ENCODE peak calls at places on chromosomes 7 and 10, in nine cellular contexts. Y is prostate gland, W is Karpas-422, U is A549, H is GF-D8, J is T-helper 2 cell, K is T-cell, E is NCI-H1694, D is hippocampal formation. A is an unnamed sample.
A peak's percentile ranks its signal among the peaks of the same experiment; 100 is the strongest.

GRCh38 chr7:135277161-135277560 is 43.5 kb downstream of the STRA8 start:
- DNase-seq in Y (no peak), W (no peak), U (no peak), H (no peak), J (no peak), K (no peak), E (no peak), D (no peak), A (no peak)

GRCh38 chr7:79176859-79177477 is 276.5 kb downstream of the MAGI2 start:
- DNase-seq in Y (peak; percentile 7), W (peak; percentile 67), U (peak; percentile 55), H (peak; percentile 4), J (peak; percentile 22), K (no peak), E (peak; percentile 34), D (peak; percentile 85), A (peak; percentile 34)

GRCh38 chr10:21715531-21716195 is 181.6 kb downstream of the MLLT10 start:
- DNase-seq in Y (no peak), W (no peak), U (no peak), H (no peak), J (no peak), K (no peak), E (no peak), D (no peak), A (no peak)

GRCh38 chr10:102262744-102263370 is 17.5 kb downstream of the GBF1 start:
- DNase-seq in Y (no peak), W (no peak), U (no peak), H (no peak), J (no peak), K (no peak), E (no peak), D (no peak), A (no peak)

GRCh38 chr10:132164801-132165278 is 21.9 kb upstream of the DPYSL4 start:
- DNase-seq in Y (no peak), W (no peak), U (no peak), H (no peak), J (no peak), K (no peak), E (no peak), D (no peak), A (no peak)

GRCh38 chr7:93836111-93836510 is 54.4 kb downstream of the TFPI2 start:
- DNase-seq in Y (no peak), W (no peak), U (no peak), H (no peak), J (no peak), K (no peak), E (no peak), D (no peak), A (no peak)

GRCh38 chr10:62844280-62845011 is 28.3 kb upstream of the EGR2 start:
- DNase-seq in Y (no peak), W (no peak), U (no peak), H (no peak), J (no peak), K (no peak), E (no peak), D (no peak), A (no peak)

GRCh38 chr10:116477989-116478615 is 50.5 kb downstream of the PNLIPRP3 start:
- DNase-seq in Y (no peak), W (no peak), U (no peak), H (no peak), J (no peak), K (no peak), E (no peak), D (no peak), A (no peak)

GRCh38 chr7:50661345-50662058 is 96.3 kb upstream of the DDC start:
- DNase-seq in Y (no peak), W (peak; percentile 43), U (no peak), H (peak; percentile 57), J (peak; percentile 86), K (no peak), E (no peak), D (no peak), A (no peak)

GRCh38 chr7:7569113-7569527 is 2.4 kb downstream of the MIOS start:
- DNase-seq in Y (no peak), W (peak; percentile 90), U (no peak), H (peak; percentile 27), J (peak; percentile 73), K (peak; percentile 30), E (no peak), D (no peak), A (peak; percentile 46)

GRCh38 chr10:23345861-23346260 is 1.3 kb upstream of the C10orf67 start:
- DNase-seq in Y (no peak), W (no peak), U (peak; percentile 5), H (no peak), J (no peak), K (no peak), E (no peak), D (peak; percentile 34), A (no peak)

GRCh38 chr7:157875230-157876179 is 538.7 kb downstream of the DNAJB6 start:
- DNase-seq in Y (no peak), W (peak; percentile 72), U (peak; percentile 38), H (peak; percentile 11), J (peak; percentile 87), K (peak; percentile 62), E (peak; percentile 1), D (no peak), A (peak; percentile 54)

GRCh38 chr10:102678842-102679289 is 34.6 kb downstream of the TRIM8 start:
- DNase-seq in Y (peak; percentile 49), W (peak; percentile 77), U (peak; percentile 50), H (peak; percentile 7), J (no peak), K (no peak), E (no peak), D (peak; percentile 60), A (peak; percentile 56)

GRCh38 chr7:48147078-48147591 is 24.1 kb upstream of the ABCA13 start:
- DNase-seq in Y (no peak), W (no peak), U (no peak), H (no peak), J (no peak), K (no peak), E (no peak), D (no peak), A (no peak)

GRCh38 chr7:30453859-30454258 is 24.7 kb downstream of the NOD1 start:
- DNase-seq in Y (no peak), W (no peak), U (no peak), H (no peak), J (no peak), K (no peak), E (no peak), D (no peak), A (no peak)

GRCh38 chr10:73553316-73553715 is 37.8 kb downstream of the USP54 start:
- DNase-seq in Y (peak; percentile 39), W (no peak), U (no peak), H (no peak), J (no peak), K (no peak), E (no peak), D (peak; percentile 92), A (no peak)

GRCh38 chr7:100465702-100466311 is 1.7 kb upstream of the SPACDR start:
- DNase-seq in Y (peak; percentile 84), W (peak; percentile 57), U (peak; percentile 65), H (no peak), J (no peak), K (no peak), E (peak; percentile 63), D (peak; percentile 99), A (no peak)

GRCh38 chr10:86654411-86655172 is at the start of gene OPN4:
- DNase-seq in Y (no peak), W (no peak), U (no peak), H (no peak), J (no peak), K (no peak), E (no peak), D (no peak), A (no peak)

GRCh38 chr7:95509199-95509598 is 23.5 kb downstream of the ASB4 start:
- DNase-seq in Y (no peak), W (no peak), U (no peak), H (no peak), J (peak; percentile 69), K (no peak), E (peak; percentile 13), D (peak; percentile 63), A (no peak)

GRCh38 chr10:84825330-84825729 is 496.9 kb downstream of the CCSER2 start:
- DNase-seq in Y (no peak), W (no peak), U (peak; percentile 18), H (no peak), J (no peak), K (no peak), E (no peak), D (no peak), A (no peak)

GRCh38 chr7:78679477-78679876 is 774.0 kb downstream of the MAGI2 start:
- DNase-seq in Y (no peak), W (no peak), U (no peak), H (no peak), J (no peak), K (no peak), E (no peak), D (no peak), A (no peak)

GRCh38 chr10:71394926-71395562 is 1.7 kb upstream of the CDH23 start:
- DNase-seq in Y (no peak), W (no peak), U (no peak), H (no peak), J (no peak), K (no peak), E (no peak), D (no peak), A (no peak)

GRCh38 chr10:77207182-77208165 is 430.1 kb downstream of the KCNMA1 start:
- DNase-seq in Y (no peak), W (no peak), U (no peak), H (no peak), J (no peak), K (no peak), E (no peak), D (no peak), A (no peak)

A was measured in KBM-7.